ENCODE peak calls at places on chromosomes 6 and 20, in four cellular contexts. P is dorsolateral prefrontal cortex, U is A673, H is Peyer's patch. Q is an unnamed sample.

GRCh38 chr6:156262014-156262413 is 515.2 kb upstream of the ARID1B start:
- DNase-seq in U (peak; percentile 10), P (no peak), H (no peak), Q (no peak)

GRCh38 chr20:35135867-35136586 is 11.1 kb downstream of the EDEM2 start:
- DNase-seq in P (no peak), H (no peak), U (no peak), Q (no peak)

GRCh38 chr20:58818585-58819285 is 32.0 kb downstream of the GNAS-AS1 start:
- DNase-seq in U (no peak), H (no peak), P (no peak), Q (no peak)

GRCh38 chr6:129031051-129031599 is 148.2 kb downstream of the LAMA2 start:
- DNase-seq in H (no peak), U (peak; percentile 47), P (no peak), Q (no peak)

GRCh38 chr6:131960371-131961133 is 9.4 kb upstream of the CCN2 start:
- DNase-seq in U (no peak), H (no peak), P (no peak), Q (no peak)

GRCh38 chr20:6994452-6994851 is 227.0 kb downstream of the BMP2 start:
- DNase-seq in H (no peak), P (no peak), U (no peak), Q (no peak)

GRCh38 chr20:45771182-45771759 is 20.4 kb downstream of the WFDC3 start:
- DNase-seq in U (peak; percentile 89), P (peak; percentile 84), H (peak; percentile 73), Q (peak; percentile 66)

GRCh38 chr6:36655073-36655847 is 23.3 kb upstream of the CDKN1A start:
- DNase-seq in U (no peak), P (no peak), H (no peak), Q (no peak)

GRCh38 chr20:32596681-32597252 is 11.6 kb upstream of the NOL4L start:
- DNase-seq in U (no peak), P (no peak), H (no peak), Q (no peak)

GRCh38 chr6:152727507-152727906 is 23.1 kb upstream of the VIP start:
- DNase-seq in U (peak; percentile 4), P (no peak), H (no peak), Q (no peak)

GRCh38 chr6:49666930-49667369 is 30.3 kb upstream of the RHAG start:
- DNase-seq in H (no peak), U (no peak), P (no peak), Q (no peak)

GRCh38 chr20:32536861-32537656 is 48.1 kb downstream of the NOL4L start:
- DNase-seq in U (no peak), P (no peak), H (peak; percentile 86), Q (peak; percentile 87)

GRCh38 chr6:26104457-26105108 is 17.4 kb downstream of the HFE start:
- DNase-seq in U (peak; percentile 41), P (no peak), H (no peak), Q (no peak)

GRCh38 chr6:129276461-129276860 is 393.5 kb downstream of the LAMA2 start:
- DNase-seq in P (no peak), U (no peak), H (no peak), Q (no peak)

GRCh38 chr6:72649032-72649984 is 27.4 kb downstream of the KCNQ5 start:
- DNase-seq in P (no peak), H (no peak), U (no peak), Q (peak; percentile 11)

GRCh38 chr20:23156170-23156841 is 70.2 kb upstream of the CD93 start:
- DNase-seq in U (no peak), H (no peak), P (no peak), Q (no peak)
- H3K27ac ChIP-seq in U (no peak overlapping the region), H (no peak overlapping the region), P (no peak overlapping the region), Q (no peak overlapping the region)

GRCh38 chr6:165883851-165884640 is 221.0 kb upstream of the PDE10A start:
- DNase-seq in P (no peak), U (no peak), H (no peak), Q (no peak)
- H3K27ac ChIP-seq in P (no peak overlapping the region), U (no peak overlapping the region), H (no peak overlapping the region), Q (no peak overlapping the region)

GRCh38 chr20:33609504-33609903 is 52.6 kb upstream of the C20orf144 start:
- DNase-seq in P (no peak), H (no peak), U (no peak), Q (no peak)
- H3K27ac ChIP-seq in P (no peak overlapping the region), H (no peak overlapping the region), U (no peak overlapping the region), Q (no peak overlapping the region)

DNA sequence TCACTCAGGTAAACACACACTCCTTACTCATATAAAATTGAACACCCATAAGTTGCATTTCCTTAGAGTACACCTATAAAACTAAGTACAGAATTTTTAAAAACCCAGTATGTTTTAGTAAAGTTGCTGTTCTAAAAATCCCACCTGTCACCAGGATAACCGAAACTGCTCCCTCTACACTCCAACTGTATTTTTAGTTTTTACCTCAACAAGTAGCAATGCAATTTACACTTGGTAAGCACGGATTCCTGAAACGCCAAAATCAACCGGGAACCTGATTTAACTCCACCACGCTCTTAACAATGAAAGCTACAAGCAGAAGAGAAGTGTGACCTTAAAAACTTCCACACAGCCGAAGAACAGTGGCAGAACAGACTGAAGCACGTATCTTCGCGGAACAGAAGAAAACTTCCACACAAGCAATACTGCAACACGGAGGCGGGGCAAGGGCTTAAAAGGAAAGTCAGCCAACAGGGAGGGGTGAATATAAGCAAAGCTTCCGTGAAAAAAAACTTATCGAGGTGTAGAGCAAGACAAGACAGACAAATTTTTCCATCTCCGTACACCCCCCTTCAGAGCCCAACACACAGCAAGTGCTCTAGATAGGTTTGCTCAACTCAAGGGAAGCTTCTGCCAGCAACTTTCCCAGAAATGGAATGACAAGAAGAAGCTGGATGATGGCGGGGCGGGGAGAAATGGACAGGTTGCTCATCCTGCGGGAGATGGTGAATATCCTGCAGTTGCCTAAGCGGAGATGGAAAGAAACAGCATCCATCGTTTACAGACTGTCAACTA is 1.4 kb downstream of the STAU1 start:
- DNase-seq in U (peak; percentile 62), P (no peak), H (peak; percentile 79), Q (peak; percentile 64)
- H3K27ac ChIP-seq in U (peak overlapping the region; percentile 87), P (peak overlapping the region; percentile 86), H (peak overlapping the region; percentile 96), Q (peak overlapping the region; percentile 85)

GRCh38 chr6:111770263-111771083 is 102.8 kb downstream of the FYN start:
- DNase-seq in P (no peak), U (no peak), H (no peak), Q (no peak)

GRCh38 chr6:111769365-111770127 is 103.7 kb downstream of the FYN start:
- DNase-seq in U (no peak), P (no peak), H (no peak), Q (no peak)

GRCh38 chr6:111771629-111772028 is 101.6 kb downstream of the FYN start:
- DNase-seq in P (no peak), H (no peak), U (no peak), Q (no peak)

GRCh38 chr6:111772274-111772780 is 100.9 kb downstream of the FYN start:
- DNase-seq in P (no peak), H (no peak), U (no peak), Q (no peak)

DNA sequence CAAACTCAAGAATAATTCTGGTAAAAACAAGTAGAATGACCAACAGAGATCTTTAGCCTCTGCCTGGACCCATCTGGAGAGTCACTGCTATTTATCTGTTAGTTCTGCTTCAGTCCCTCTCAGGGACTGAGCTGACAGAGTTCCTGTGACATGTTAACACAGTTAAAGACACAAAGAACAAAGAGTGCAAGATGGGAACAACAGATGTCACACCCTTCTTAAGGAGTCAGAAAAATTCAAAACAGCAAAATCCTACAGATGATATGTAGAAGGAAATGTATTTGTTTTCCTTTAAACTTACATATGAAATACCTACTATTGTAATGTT is 102.2 kb downstream of the FYN start:
- DNase-seq in H (no peak), U (no peak), P (no peak), Q (no peak)
- H3K27ac ChIP-seq in H (no peak overlapping the region), U (no peak overlapping the region), P (no peak overlapping the region), Q (peak overlapping the region; percentile 98)

DNA sequence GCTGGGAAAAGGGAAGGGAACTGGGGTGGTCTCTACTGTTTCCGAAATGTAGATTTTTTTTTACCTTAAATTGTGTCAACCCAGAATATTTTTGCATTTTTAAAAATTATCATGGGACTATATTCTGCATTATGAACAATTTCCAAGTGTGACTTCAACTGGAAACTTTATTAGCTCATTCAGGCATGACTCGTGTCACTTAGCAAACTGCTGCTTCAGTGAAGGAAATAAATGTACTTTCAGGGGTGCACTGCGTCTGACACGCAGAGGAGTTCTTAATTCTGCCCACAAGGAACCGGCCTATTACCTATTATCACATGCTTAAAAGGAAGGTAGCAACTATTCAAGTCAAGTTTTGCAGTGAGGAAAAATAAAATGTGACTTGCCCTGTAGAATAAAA is 291.3 kb upstream of the PRDM1 start:
- DNase-seq in P (no peak), H (no peak), U (no peak), Q (no peak)
- H3K27ac ChIP-seq in P (no peak overlapping the region), H (no peak overlapping the region), U (no peak overlapping the region), Q (no peak overlapping the region)

GRCh38 chr6:52362443-52363221 is 681 bp downstream of the PAQR8 start:
- DNase-seq in H (peak; percentile 67), P (peak; percentile 72), U (peak; percentile 32), Q (peak; percentile 34)

GRCh38 chr6:52360028-52360427 is 1.9 kb upstream of the PAQR8 start:
- DNase-seq in U (no peak), P (no peak), H (no peak), Q (no peak)

GRCh38 chr6:52361945-52362442 is at the start of gene PAQR8:
- DNase-seq in P (peak; percentile 93), U (peak; percentile 76), H (peak; percentile 75), Q (peak; percentile 83)

GRCh38 chr6:52360601-52361346 is 1.2 kb upstream of the PAQR8 start:
- DNase-seq in H (no peak), U (no peak), P (no peak), Q (no peak)

DNA sequence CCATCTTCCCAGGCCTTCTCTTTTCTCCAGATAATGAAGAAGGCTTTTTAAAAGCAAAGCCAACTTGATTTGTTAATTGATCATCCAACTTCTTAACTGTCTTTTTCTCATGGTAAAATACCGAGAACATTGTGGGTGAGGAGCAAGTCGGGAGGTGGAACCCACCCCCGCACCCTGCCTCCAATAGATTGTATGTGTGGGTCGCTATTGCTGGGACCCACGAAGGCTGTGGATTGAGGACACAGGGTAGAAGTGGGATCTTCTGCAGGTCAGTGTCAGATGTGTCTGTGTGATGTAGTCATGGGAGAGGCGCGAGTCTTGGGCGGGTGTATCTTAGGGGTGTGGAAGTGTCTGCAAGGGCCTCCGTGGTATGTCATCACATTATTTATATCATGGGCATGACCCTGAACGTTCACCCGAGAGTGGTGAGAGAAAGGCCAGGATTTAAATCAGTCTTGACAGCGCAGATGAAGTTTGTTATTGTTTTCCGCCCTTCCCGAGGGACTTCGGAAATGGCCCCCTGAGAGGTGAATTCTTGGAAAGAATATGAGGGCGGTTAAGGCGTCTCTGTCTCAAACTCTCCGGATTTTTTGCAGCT is 505 bp upstream of the PAQR8 start:
- DNase-seq in U (no peak), H (peak; percentile 47), P (peak; percentile 46), Q (peak; percentile 4)
- H3K27ac ChIP-seq in U (peak overlapping the region; percentile 50), H (peak overlapping the region; percentile 90), P (peak overlapping the region; percentile 98), Q (peak overlapping the region; percentile 83)

DNA sequence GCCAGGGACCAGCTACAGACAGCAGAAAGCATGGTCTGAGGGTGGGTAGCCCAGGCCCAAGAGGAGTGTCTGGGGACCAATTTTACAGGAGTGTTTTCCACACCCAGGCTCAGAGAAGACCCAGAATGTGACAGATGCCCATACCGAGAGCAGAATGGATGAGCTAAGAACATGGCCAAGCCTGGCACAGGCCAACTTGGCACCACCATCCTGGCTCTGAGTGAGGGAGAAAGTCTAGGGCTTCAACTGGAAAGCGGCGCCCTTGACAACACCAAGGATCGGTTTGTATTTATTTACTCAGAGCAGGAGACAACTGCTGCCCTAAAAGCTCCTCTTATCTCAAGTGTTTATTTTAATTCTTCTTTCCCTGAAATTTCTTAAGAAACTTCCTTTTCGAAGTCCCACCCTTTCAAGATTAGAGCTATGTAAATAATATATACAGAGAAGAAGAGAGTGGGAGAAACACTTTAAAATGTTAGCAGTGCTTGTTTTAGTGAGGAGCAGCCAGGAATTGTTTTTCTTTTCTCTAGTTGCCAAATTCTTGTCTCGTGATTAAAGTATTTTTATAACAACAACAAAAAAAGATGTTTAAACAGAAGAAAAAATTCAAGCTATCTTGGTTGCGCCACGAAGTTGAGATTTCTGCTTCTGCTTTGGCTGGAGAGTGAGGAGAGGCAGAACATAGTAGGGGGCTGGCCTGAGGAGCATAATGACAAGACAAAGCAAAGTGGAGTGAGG is 16.2 kb downstream of the TNXB start:
- DNase-seq in H (no peak), P (no peak), U (no peak), Q (no peak)
- H3K27ac ChIP-seq in H (peak overlapping the region; percentile 16), P (peak overlapping the region; percentile 65), U (no peak overlapping the region), Q (no peak overlapping the region)

Q was measured in CD4-positive, CD25-positive, alpha-beta regulatory T cell.